ENCODE peak calls at places on chromosomes 7 and 10, in four cellular contexts. C is HepG2, Q is H1, A is GM12878. J is an unnamed sample.
A peak's percentile ranks its signal among the peaks of the same experiment; 100 is the strongest.

GRCh38 chr7:28405662-28406061 is 6.7 kb upstream of the CREB5 start:
- DNase-seq in C (no peak), Q (no peak), A (no peak), J (no peak)

GRCh38 chr7:100863406-100863950 is 3.7 kb upstream of the TRIP6 start:
- DNase-seq in C (peak; percentile 50), Q (no peak), A (no peak), J (no peak)

GRCh38 chr10:76675951-76676587 is 961.5 kb downstream of the KCNMA1 start:
- DNase-seq in C (no peak), Q (no peak), A (no peak), J (no peak)

GRCh38 chr10:50367732-50368131 is 116.4 kb upstream of the ASAH2 start:
- DNase-seq in C (peak; percentile 35), Q (no peak), A (no peak), J (peak; percentile 6)

GRCh38 chr7:69684955-69685631 is 86.8 kb downstream of the AUTS2 start:
- DNase-seq in C (no peak), Q (no peak), A (no peak), J (no peak)

GRCh38 chr10:71011141-71011540 is 122.8 kb upstream of the PCBD1 start:
- DNase-seq in C (no peak), Q (no peak), A (no peak), J (no peak)

GRCh38 chr7:98119257-98119918 is 12.7 kb downstream of the LMTK2 start:
- DNase-seq in C (peak; percentile 53), Q (no peak), A (no peak), J (no peak)

GRCh38 chr10:131003455-131003854 is 308.1 kb downstream of the TCERG1L start:
- DNase-seq in C (no peak), Q (no peak), A (no peak), J (no peak)

GRCh38 chr7:116258734-116259133 is 48.4 kb downstream of the TES start:
- DNase-seq in C (peak; percentile 22), Q (no peak), A (peak; percentile 23), J (no peak)

DNA sequence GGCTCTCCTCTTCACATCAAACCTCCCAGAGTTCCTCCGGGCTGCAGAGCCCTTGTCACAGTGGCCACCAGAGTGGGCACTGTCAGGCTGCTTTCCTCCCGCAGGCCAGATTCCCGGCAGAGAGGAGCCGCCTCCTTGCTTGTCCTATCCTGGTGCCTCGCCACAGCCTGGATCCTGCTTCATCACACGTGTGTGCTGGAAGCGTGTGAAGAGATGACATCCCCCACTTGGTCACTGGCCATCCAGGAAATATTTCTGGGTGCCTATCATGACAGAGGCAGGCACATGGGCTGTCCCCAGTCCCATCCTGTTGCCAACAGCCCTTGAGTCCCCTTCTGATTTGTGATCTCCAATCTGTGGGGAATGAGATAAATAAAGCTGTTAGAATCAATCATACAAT is 15.0 kb downstream of the INSIG1 start:
- DNase-seq in C (no peak), Q (no peak), A (no peak), J (no peak)
- H3K27me3 ChIP-seq in C (peaks cover 33% of the 10 kb centered on the region), Q (no peaks in the 10 kb centered on the region), A (no peaks in the 10 kb centered on the region), J (no peaks in the 10 kb centered on the region)

GRCh38 chr7:94639384-94639783 is 16.5 kb downstream of the SGCE start:
- DNase-seq in C (no peak), Q (no peak), A (no peak), J (no peak)

GRCh38 chr7:94642838-94643653 is 12.9 kb downstream of the SGCE start:
- DNase-seq in C (peak; percentile 96), Q (no peak), A (no peak), J (no peak)

GRCh38 chr7:94648731-94649130 is 7.2 kb downstream of the SGCE start:
- DNase-seq in C (no peak), Q (no peak), A (no peak), J (no peak)

GRCh38 chr7:94647295-94647694 is 8.6 kb downstream of the SGCE start:
- DNase-seq in C (no peak), Q (no peak), A (no peak), J (no peak)

DNA sequence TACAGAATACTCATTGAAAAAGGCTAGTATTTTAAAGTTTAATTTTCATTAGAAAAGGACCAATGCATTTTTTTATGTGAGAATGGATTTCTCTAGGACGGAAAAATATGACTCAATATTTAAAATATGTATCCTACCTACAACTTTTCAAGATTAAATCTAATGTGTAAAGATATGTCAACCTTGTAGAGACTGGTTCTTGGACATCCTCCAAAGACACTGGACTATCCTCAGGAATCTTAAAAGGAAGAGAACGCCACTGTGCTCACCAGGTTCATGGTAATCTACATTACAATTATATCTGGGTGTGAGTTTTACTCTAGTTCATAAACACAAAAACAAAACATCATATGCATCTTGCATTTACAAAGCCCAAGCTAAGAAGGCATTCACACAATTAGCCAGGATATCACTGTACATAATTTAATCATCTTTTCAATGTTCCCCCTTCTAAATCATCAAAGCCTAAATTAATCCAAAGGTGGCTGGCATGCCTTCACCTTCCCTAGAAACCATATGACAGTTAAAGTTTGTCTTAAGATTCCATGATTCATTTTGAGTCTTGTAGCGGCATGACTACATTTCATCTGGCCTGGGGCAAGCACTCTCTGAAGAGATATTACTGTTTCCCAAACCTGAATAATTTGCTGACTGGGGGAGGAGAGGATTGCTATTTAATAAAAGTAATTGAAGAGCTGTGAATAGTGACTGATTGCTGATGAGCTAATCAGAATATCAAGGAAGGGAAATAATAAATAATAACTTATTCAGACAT is 12.0 kb downstream of the SGCE start:
- DNase-seq in C (no peak), Q (no peak), A (no peak), J (no peak)
- H3K9ac ChIP-seq in C (peak overlapping the region; percentile 3), Q (no peak overlapping the region), A (no peak overlapping the region), J (no peak overlapping the region)

GRCh38 chr7:142916508-142916907 is 17.0 kb downstream of the TRPV5 start:
- DNase-seq in C (no peak), Q (no peak), A (no peak), J (no peak)
- TF ChIP-seq SUZ12 in C (no peak), Q (no peak), A (no peak), J (no peak)

DNA sequence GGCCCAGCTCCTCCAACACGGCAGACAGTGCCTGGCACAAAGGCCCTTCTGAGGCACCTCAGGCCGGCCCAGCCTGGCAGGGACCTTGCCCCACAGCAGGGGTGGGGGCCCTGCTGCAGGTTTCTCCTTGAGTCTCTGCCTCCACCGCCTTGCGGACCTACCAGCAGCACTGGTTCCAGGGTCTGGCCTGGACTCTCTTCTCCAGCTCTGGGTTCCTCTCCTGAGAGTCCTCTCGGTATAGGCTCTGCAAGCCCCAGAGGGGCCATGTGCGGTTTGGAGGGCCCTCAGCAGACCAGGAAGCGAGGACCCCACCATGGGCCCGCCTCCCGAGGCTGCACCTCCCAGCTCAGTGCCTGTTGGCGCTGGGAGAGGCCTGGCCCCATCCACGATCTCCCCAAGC is 38.1 kb upstream of the ADGRA1 start:
- DNase-seq in C (no peak), Q (no peak), A (no peak), J (no peak)
- H3K27me3 ChIP-seq in C (peaks cover 78% of the 10 kb centered on the region), Q (no peaks in the 10 kb centered on the region), A (no peaks in the 10 kb centered on the region), J (peaks cover 5% of the 10 kb centered on the region)

DNA sequence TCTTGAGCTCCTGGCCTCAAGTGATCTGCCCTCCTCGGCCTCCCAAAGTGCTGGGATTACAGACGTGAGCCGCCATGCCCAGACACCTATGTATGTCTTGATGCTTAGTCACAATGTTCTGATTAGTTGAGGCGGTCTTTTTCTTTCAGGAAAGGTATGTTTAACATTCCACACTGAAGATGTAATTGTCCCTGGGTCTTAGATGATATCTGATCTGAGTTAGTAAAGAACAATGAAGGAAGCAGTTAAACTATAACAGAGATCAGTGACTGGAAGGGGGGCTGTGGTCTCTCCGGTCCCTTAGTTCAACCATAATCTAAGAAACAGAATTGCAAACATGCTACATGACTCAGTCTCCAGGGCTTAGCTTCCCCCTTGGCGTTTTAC is 31.5 kb upstream of the SH2D4B start:
- DNase-seq in C (peak; percentile 87), Q (no peak), A (no peak), J (no peak)
- H3K9ac ChIP-seq in C (no peak overlapping the region), Q (no peak overlapping the region), A (no peak overlapping the region), J (no peak overlapping the region)

DNA sequence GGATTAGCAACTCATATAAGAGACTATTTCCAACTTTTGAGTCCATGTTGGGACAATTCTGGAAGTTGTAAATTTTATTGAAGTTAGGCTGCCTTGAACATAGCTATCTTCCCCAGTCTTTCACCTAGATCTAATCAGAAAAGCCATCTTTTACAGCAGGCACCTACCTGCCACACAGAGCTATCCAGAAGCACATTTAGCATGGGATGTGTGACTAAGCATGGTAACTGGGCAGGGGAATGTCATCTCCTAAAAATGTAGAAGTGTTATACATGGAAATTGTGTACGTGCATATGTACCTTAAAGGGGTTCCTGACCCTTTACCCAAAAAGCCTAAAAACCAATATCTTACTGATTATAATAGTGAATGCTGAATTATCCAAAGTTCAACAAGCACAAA is 76.1 kb downstream of the SORBS1 start:
- DNase-seq in C (no peak), Q (no peak), A (no peak), J (no peak)
- TF ChIP-seq SUZ12 in C (no peak), Q (no peak), A (no peak), J (no peak)

GRCh38 chr10:22475527-22475856 is 130.2 kb downstream of the SPAG6 start:
- DNase-seq in C (no peak), Q (no peak), A (no peak), J (no peak)

GRCh38 chr10:22477365-22478287 is 132.3 kb downstream of the SPAG6 start:
- DNase-seq in C (no peak), Q (peak; percentile 41), A (no peak), J (no peak)

GRCh38 chr10:22475857-22476600 is 130.7 kb downstream of the SPAG6 start:
- DNase-seq in C (no peak), Q (no peak), A (no peak), J (no peak)

GRCh38 chr10:22478555-22479334 is 133.4 kb downstream of the SPAG6 start:
- DNase-seq in C (no peak), Q (no peak), A (no peak), J (no peak)

GRCh38 chr10:22476601-22477364 is 131.5 kb downstream of the SPAG6 start:
- DNase-seq in C (no peak), Q (no peak), A (no peak), J (no peak)
- H3K27me3 ChIP-seq in C (peaks cover 4% of the 10 kb centered on the region), Q (peaks cover 82% of the 10 kb centered on the region), A (no peaks in the 10 kb centered on the region), J (peaks cover 88% of the 10 kb centered on the region)

J was measured in NT2/D1.